ENCODE peak calls at places on chromosomes 13 and 19, in four cellular contexts. N is PC-3, Q is breast epithelium, P is fibroblast of lung. F is an unnamed sample.

GRCh38 chr19:3055741-3056453 is 6.4 kb downstream of the TLE5 start:
- DNase-seq in N (peak), Q (peak), P (no peak), F (no peak)

GRCh38 chr19:34430738-34431625 is 2.8 kb downstream of the UBA2 start:
- DNase-seq in N (peak), Q (no peak), P (peak), F (peak)

GRCh38 chr13:97275265-97275664 is 53.1 kb downstream of the MBNL2 start:
- DNase-seq in N (peak), Q (no peak), P (peak), F (no peak)

GRCh38 chr19:33564836-33565338 is 43.3 kb upstream of the PEPD start:
- DNase-seq in N (no peak), Q (no peak), P (no peak), F (no peak)

GRCh38 chr13:98976338-98976737 is 1.5 kb downstream of the DOCK9 start:
- DNase-seq in N (no peak), Q (no peak), P (peak), F (no peak)

GRCh38 chr13:50425772-50426171 is 410.5 kb downstream of the KCNRG start:
- DNase-seq in N (no peak), Q (no peak), P (no peak), F (no peak)

GRCh38 chr19:19407640-19407933 is 2.1 kb downstream of the GATAD2A start:
- DNase-seq in N (no peak), Q (no peak), P (no peak), F (no peak)

GRCh38 chr19:8322638-8322997 is 1.3 kb downstream of the RPS28 start:
- DNase-seq in N (no peak), Q (no peak), P (no peak), F (no peak)

GRCh38 chr13:80717834-80718233 is 376.9 kb upstream of the SPRY2 start:
- DNase-seq in N (no peak), Q (no peak), P (peak), F (no peak)

GRCh38 chr19:752652-753517 is 2.0 kb downstream of the MISP start:
- DNase-seq in N (peak), Q (no peak), P (peak), F (no peak)

GRCh38 chr19:11397089-11397610 is 13.0 kb upstream of the EPOR start:
- DNase-seq in N (no peak), Q (no peak), P (no peak), F (no peak)

GRCh38 chr13:55528434-55528833 is 1612.3 kb upstream of the PRR20A start:
- DNase-seq in N (no peak), Q (no peak), P (no peak), F (no peak)

GRCh38 chr13:55538424-55538823 is 1602.3 kb upstream of the PRR20A start:
- DNase-seq in N (no peak), Q (no peak), P (no peak), F (no peak)

GRCh38 chr13:55534306-55534705 is 1606.4 kb upstream of the PRR20A start:
- DNase-seq in N (no peak), Q (no peak), P (no peak), F (no peak)
- TF ChIP-seq CTCF in N (no peak), Q (no peak), P (no peak), F (no peak)

DNA sequence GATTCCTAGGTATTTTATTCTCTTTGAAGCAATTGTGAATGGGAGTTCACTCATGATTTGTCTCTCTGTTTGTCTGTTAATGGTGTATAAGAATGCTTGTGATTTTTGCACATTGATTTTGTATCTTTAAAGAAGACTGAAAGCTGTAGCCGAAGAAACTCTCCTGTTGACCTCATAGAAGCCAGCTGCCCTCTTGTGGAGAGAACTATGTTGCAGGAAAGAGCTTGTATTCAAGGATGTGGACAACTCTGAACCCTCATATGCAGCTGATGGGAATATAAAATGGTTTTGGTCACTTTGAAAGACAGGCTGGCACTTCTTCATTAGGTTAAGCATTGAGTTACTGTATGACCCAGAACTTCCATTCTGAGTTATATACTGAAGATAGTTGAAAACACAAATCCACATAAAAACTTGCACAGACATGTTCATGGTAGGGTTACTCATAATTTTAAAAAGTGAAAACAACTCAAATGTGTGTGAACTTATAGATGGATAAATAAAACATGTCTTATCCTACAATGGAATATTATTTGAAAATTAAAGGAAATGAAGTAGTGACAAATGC is 65.8 kb upstream of the SLITRK6 start:
- DNase-seq in N (peak), Q (no peak), P (peak), F (no peak)
- TF ChIP-seq CTCF in N (peak), Q (no peak), P (peak), F (no peak)

GRCh38 chr13:94968757-94969086 is 256.4 kb upstream of the SOX21 start:
- DNase-seq in N (no peak), Q (no peak), P (peak), F (no peak)

GRCh38 chr13:94967183-94968039 is 255.1 kb upstream of the SOX21 start:
- DNase-seq in N (peak), Q (no peak), P (peak), F (no peak)

GRCh38 chr13:94972262-94972661 is 259.9 kb upstream of the SOX21 start:
- DNase-seq in N (no peak), Q (no peak), P (no peak), F (no peak)

GRCh38 chr13:94966380-94966779 is 254.0 kb upstream of the SOX21 start:
- DNase-seq in N (no peak), Q (no peak), P (no peak), F (no peak)

DNA sequence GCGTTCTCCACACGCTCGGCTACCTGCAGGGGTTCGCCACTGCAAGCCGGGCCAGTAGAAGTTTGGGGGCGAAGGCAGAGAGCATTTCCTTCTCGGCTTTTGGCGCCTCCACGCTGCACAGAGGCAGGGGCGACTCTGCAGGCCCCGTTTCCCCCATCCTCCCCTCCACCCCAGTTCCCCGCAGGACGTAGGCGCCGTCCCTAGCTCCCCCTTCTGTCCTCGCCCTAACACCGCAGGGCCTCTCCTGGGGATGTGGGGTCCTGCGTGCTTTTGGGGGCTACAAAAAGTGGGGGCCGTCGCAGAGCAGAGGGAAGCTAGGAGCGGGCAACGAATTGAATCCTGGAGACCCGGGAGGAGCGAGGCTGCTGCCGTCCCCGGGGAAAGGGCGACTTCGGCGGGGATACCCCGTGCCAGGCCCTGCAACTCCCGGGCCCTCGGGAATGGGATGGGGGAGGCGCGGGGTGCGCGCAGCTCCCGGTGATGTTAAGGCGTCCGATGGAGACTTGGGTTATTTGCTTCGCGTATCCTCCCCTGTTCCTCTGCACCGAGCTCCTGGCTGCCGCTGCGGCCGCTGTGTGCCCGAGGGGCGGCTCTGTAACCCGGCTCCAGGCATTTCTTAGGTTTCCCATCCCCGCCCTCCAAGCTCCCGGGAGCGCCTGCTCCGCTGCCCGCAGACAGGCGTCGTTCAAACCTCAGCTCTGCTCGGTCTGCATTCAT is 255.9 kb upstream of the SOX21 start:
- DNase-seq in N (no peak), Q (no peak), P (peak), F (no peak)
- TF ChIP-seq CTCF in N (no peak), Q (no peak), P (peak), F (no peak)

GRCh38 chr13:45196622-45197021 is 4.2 kb downstream of the KCTD4 start:
- DNase-seq in N (peak), Q (no peak), P (no peak), F (no peak)

GRCh38 chr13:45191874-45192273 is 9.0 kb downstream of the KCTD4 start:
- DNase-seq in N (no peak), Q (no peak), P (no peak), F (no peak)

GRCh38 chr13:45195421-45195820 is 5.4 kb downstream of the KCTD4 start:
- DNase-seq in N (no peak), Q (no peak), P (no peak), F (no peak)

GRCh38 chr13:45196091-45196490 is 4.8 kb downstream of the KCTD4 start:
- DNase-seq in N (no peak), Q (no peak), P (no peak), F (no peak)

GRCh38 chr13:45194081-45194939 is 6.5 kb downstream of the KCTD4 start:
- DNase-seq in N (no peak), Q (peak), P (peak), F (no peak)
- TF ChIP-seq CTCF in N (no peak), Q (no peak), P (peak), F (no peak)